ENCODE peak calls at places on chromosomes 11 and 22, in six cellular contexts. J is T-cell; Y is H7; N is stromal cell of bone marrow; M is activated T-cell treated with anti-CD3 and anti-CD28 coated beads for 1 hour; P is activated CD8-positive, alpha-beta memory T cell treated with anti-CD3 and anti-CD28 coated beads for 1 hour. E is an unnamed sample.

GRCh38 chr22:32987081-32987631 is 71.0 kb downstream of the SYN3 start:
- DNase-seq in N (peak), J (no peak), M (no peak), Y (peak), P (no peak), E (no peak)

GRCh38 chr11:90204832-90205646 is 17.8 kb downstream of the CHORDC1 start:
- DNase-seq in P (no peak), J (no peak), M (no peak), Y (no peak), N (peak), E (no peak)

GRCh38 chr11:2704356-2704755 is 4.6 kb upstream of the KCNQ1OT1 start:
- DNase-seq in Y (no peak), M (no peak), P (no peak), J (no peak), N (no peak), E (no peak)

GRCh38 chr11:125585486-125585885 is 7.2 kb upstream of the STT3A start:
- DNase-seq in P (no peak), M (no peak), Y (no peak), J (no peak), N (no peak), E (no peak)

GRCh38 chr11:118749429-118749828 is 41.5 kb downstream of the DDX6 start:
- DNase-seq in M (no peak), P (no peak), Y (no peak), J (no peak), N (no peak), E (no peak)

GRCh38 chr11:15199693-15200092 is 85.0 kb downstream of the INSC start:
- DNase-seq in N (no peak), Y (no peak), M (no peak), P (no peak), J (no peak), E (no peak)

GRCh38 chr11:11717064-11717725 is 95.4 kb upstream of the GALNT18 start:
- DNase-seq in M (no peak), J (no peak), P (no peak), N (no peak), Y (no peak), E (no peak)

GRCh38 chr11:98568011-98568410 is 452.7 kb upstream of the CNTN5 start:
- DNase-seq in N (no peak), M (no peak), J (no peak), Y (no peak), P (no peak), E (no peak)

GRCh38 chr11:2306971-2307732 is 5.3 kb downstream of the TSPAN32 start:
- DNase-seq in J (no peak), Y (peak), M (no peak), P (no peak), N (no peak), E (no peak)

GRCh38 chr11:120780239-120780638 is 243.7 kb upstream of the TBCEL start:
- DNase-seq in M (no peak), Y (no peak), P (no peak), J (no peak), N (no peak), E (no peak)

GRCh38 chr11:134338068-134338467 is 6.3 kb downstream of the GLB1L2 start:
- DNase-seq in J (no peak), P (no peak), M (no peak), Y (no peak), N (no peak), E (no peak)

GRCh38 chr11:16526947-16527346 is 170.6 kb upstream of the SOX6 start:
- DNase-seq in P (no peak), Y (no peak), N (no peak), M (no peak), J (no peak), E (no peak)

GRCh38 chr11:107999759-108000455 is 8.8 kb upstream of the CUL5 start:
- DNase-seq in N (no peak), Y (peak), P (peak), J (peak), M (peak), E (peak)

GRCh38 chr11:7904910-7905309 is 26.2 kb downstream of the OR10A6 start:
- DNase-seq in J (no peak), M (no peak), Y (no peak), P (no peak), N (peak), E (no peak)

GRCh38 chr11:77471520-77472234 is 2.2 kb downstream of the PAK1 start:
- DNase-seq in Y (peak), J (peak), N (no peak), M (no peak), P (no peak), E (no peak)

GRCh38 chr11:126510621-126511370 is 155.3 kb downstream of the ST3GAL4 start:
- DNase-seq in Y (no peak), P (no peak), M (no peak), J (no peak), N (no peak), E (no peak)

GRCh38 chr11:95762513-95762912 is 27.1 kb downstream of the FAM76B start:
- DNase-seq in N (no peak), P (no peak), M (no peak), J (no peak), Y (no peak), E (no peak)

GRCh38 chr11:86629070-86629706 is 43.2 kb downstream of the ME3 start:
- DNase-seq in J (no peak), N (peak), M (no peak), P (no peak), Y (no peak), E (no peak)

GRCh38 chr11:86152006-86152862 is 83.3 kb upstream of the PICALM start:
- DNase-seq in J (no peak), Y (no peak), M (no peak), N (no peak), P (no peak), E (no peak)